ENCODE peak calls at places on chromosomes 4 and X, in eight cellular contexts. R is anterior cingulate cortex, P is foreskin fibroblast, E is cardiac fibroblast, W is GM13977, Q is left lung, O is body of pancreas, U is GM23338. D is an unnamed sample.

GRCh38 chr4:22962186-22962786 is 269.5 kb downstream of the GBA3 start:
- DNase-seq in R (no peak), P (peak), E (peak), W (no peak), Q (no peak), O (no peak), U (peak), D (no peak)

GRCh38 chr4:7037425-7037824 is 5.7 kb upstream of the TADA2B start:
- DNase-seq in R (no peak), P (peak), E (no peak), W (no peak), Q (no peak), O (no peak), U (peak), D (no peak)

GRCh38 chr4:176469546-176469945 is 149.8 kb downstream of the SPCS3 start:
- DNase-seq in R (no peak), P (no peak), E (no peak), W (no peak), Q (no peak), O (no peak), U (no peak), D (no peak)

GRCh38 chrX:150768132-150768485 is 74.9 kb downstream of the MTMR1 start:
- DNase-seq in R (no peak), P (no peak), E (peak), W (no peak), Q (no peak), O (no peak), U (no peak), D (no peak)

GRCh38 chrX:40099046-40099968 is 1.5 kb upstream of the BCOR start:
- DNase-seq in R (no peak), P (peak), E (no peak), W (peak), Q (peak), O (peak), U (peak), D (peak)

GRCh38 chrX:132497432-132497831 is 8.6 kb upstream of the MBNL3 start:
- DNase-seq in R (no peak), P (no peak), E (no peak), W (no peak), Q (no peak), O (no peak), U (no peak), D (no peak)

GRCh38 chr4:112167790-112168189 is 22.5 kb downstream of the FAM241A start:
- DNase-seq in R (no peak), P (peak), E (no peak), W (no peak), Q (no peak), O (no peak), U (no peak), D (no peak)

GRCh38 chrX:42519666-42520231 is 258.2 kb downstream of the PPP1R2C start:
- DNase-seq in R (no peak), P (peak), E (peak), W (no peak), Q (no peak), O (no peak), U (no peak), D (no peak)

GRCh38 chrX:103628386-103629290 is at the start of gene TCEAL1:
- DNase-seq in R (peak), P (peak), E (peak), W (peak), Q (peak), O (peak), U (peak), D (peak)

GRCh38 chr4:55906999-55907398 is 41.7 kb upstream of the CEP135 start:
- DNase-seq in R (no peak), P (peak), E (no peak), W (no peak), Q (no peak), O (no peak), U (no peak), D (no peak)

GRCh38 chr4:6620891-6621555 is 19.5 kb upstream of the MRFAP1 start:
- DNase-seq in R (no peak), P (no peak), E (no peak), W (no peak), Q (no peak), O (no peak), U (peak), D (no peak)

GRCh38 chr4:173998471-173999144 is 284.9 kb downstream of the FBXO8 start:
- DNase-seq in R (no peak), P (no peak), E (no peak), W (no peak), Q (no peak), O (no peak), U (no peak), D (no peak)

GRCh38 chr4:92825785-92826184 is 522.0 kb downstream of the GRID2 start:
- DNase-seq in R (no peak), P (no peak), E (no peak), W (no peak), Q (no peak), O (no peak), U (no peak), D (no peak)

GRCh38 chrX:5683996-5684395 is 544.7 kb downstream of the NLGN4X start:
- DNase-seq in R (no peak), P (no peak), E (no peak), W (no peak), Q (no peak), O (no peak), U (no peak), D (no peak)

GRCh38 chrX:9829308-9830267 is 43.4 kb downstream of the SHROOM2 start:
- DNase-seq in R (no peak), P (peak), E (peak), W (peak), Q (no peak), O (no peak), U (no peak), D (no peak)

GRCh38 chrX:46216406-46216805 is 328.8 kb downstream of the ZNF674 start:
- DNase-seq in R (no peak), P (no peak), E (no peak), W (no peak), Q (no peak), O (no peak), U (no peak), D (no peak)

GRCh38 chr4:121726642-121727268 is 30.0 kb upstream of the ANXA5 start:
- DNase-seq in R (no peak), P (peak), E (peak), W (peak), Q (no peak), O (no peak), U (peak), D (no peak)

GRCh38 chr4:40363382-40363920 is 28.3 kb downstream of the CHRNA9 start:
- DNase-seq in R (no peak), P (no peak), E (no peak), W (no peak), Q (peak), O (peak), U (no peak), D (no peak)

GRCh38 chr4:106172846-106173245 is 143.2 kb downstream of the TBCK start:
- DNase-seq in R (no peak), P (no peak), E (peak), W (no peak), Q (no peak), O (no peak), U (no peak), D (no peak)

GRCh38 chr4:86848136-86848535 is 1.0 kb downstream of the SLC10A6 start:
- DNase-seq in R (no peak), P (peak), E (no peak), W (no peak), Q (no peak), O (no peak), U (no peak), D (no peak)

GRCh38 chr4:138595731-138596465 is 353.7 kb upstream of the SLC7A11 start:
- DNase-seq in R (no peak), P (peak), E (peak), W (no peak), Q (no peak), O (no peak), U (no peak), D (no peak)

GRCh38 chr4:57777871-57778270 is 667.7 kb upstream of the IGFBP7 start:
- DNase-seq in R (no peak), P (no peak), E (no peak), W (no peak), Q (no peak), O (no peak), U (peak), D (no peak)

GRCh38 chr4:87975466-87975865 is at the start of gene SPP1:
- DNase-seq in R (peak), P (peak), E (peak), W (peak), Q (no peak), O (no peak), U (peak), D (peak)

GRCh38 chrX:30153175-30153880 is 62.0 kb upstream of the MAGEB2 start:
- DNase-seq in R (no peak), P (no peak), E (no peak), W (no peak), Q (no peak), O (no peak), U (no peak), D (no peak)

GRCh38 chr4:128525939-128526630 is 238.5 kb upstream of the PGRMC2 start:
- DNase-seq in R (no peak), P (peak), E (peak), W (no peak), Q (no peak), O (no peak), U (no peak), D (no peak)

GRCh38 chrX:63784346-63784901 is 590 bp downstream of the ARHGEF9 start:
- DNase-seq in R (peak), P (peak), E (no peak), W (no peak), Q (no peak), O (no peak), U (no peak), D (no peak)

GRCh38 chrX:118702741-118703140 is 24.7 kb upstream of the IL13RA1 start:
- DNase-seq in R (no peak), P (no peak), E (no peak), W (no peak), Q (no peak), O (no peak), U (no peak), D (no peak)

GRCh38 chrX:29813174-29813573 is 402.2 kb upstream of the MAGEB2 start:
- DNase-seq in R (no peak), P (no peak), E (no peak), W (no peak), Q (no peak), O (no peak), U (no peak), D (no peak)

GRCh38 chr4:137997496-137997895 is 244.7 kb downstream of the SLC7A11 start:
- DNase-seq in R (no peak), P (no peak), E (no peak), W (no peak), Q (no peak), O (no peak), U (no peak), D (no peak)

GRCh38 chrX:138691186-138691585 is 20.3 kb downstream of the FGF13 start:
- DNase-seq in R (no peak), P (no peak), E (no peak), W (no peak), Q (no peak), O (no peak), U (no peak), D (no peak)

GRCh38 chr4:123826896-123827295 is 430.3 kb downstream of the SPRY1 start:
- DNase-seq in R (no peak), P (peak), E (peak), W (no peak), Q (no peak), O (no peak), U (no peak), D (no peak)

GRCh38 chrX:38800981-38801845 is at the start of gene MID1IP1:
- DNase-seq in R (peak), P (peak), E (peak), W (peak), Q (peak), O (peak), U (peak), D (peak)

GRCh38 chrX:152878976-152879755 is 18.7 kb upstream of the ZNF185 start:
- DNase-seq in R (no peak), P (peak), E (no peak), W (no peak), Q (no peak), O (no peak), U (no peak), D (no peak)

GRCh38 chr4:41256131-41256739 is 493 bp upstream of the UCHL1 start:
- DNase-seq in R (peak), P (peak), E (peak), W (no peak), Q (no peak), O (no peak), U (peak), D (peak)

GRCh38 chr4:89915151-89915550 is 20.5 kb downstream of the MMRN1 start:
- DNase-seq in R (no peak), P (no peak), E (no peak), W (no peak), Q (no peak), O (no peak), U (no peak), D (no peak)

GRCh38 chrX:153870288-153870690 is 15.7 kb downstream of the L1CAM start:
- DNase-seq in R (no peak), P (no peak), E (no peak), W (peak), Q (no peak), O (no peak), U (no peak), D (no peak)

GRCh38 chr4:14168919-14169318 is 541.4 kb upstream of the BOD1L1 start:
- DNase-seq in R (no peak), P (peak), E (peak), W (no peak), Q (no peak), O (peak), U (no peak), D (no peak)

GRCh38 chrX:154378059-154378798 is 866 bp upstream of the EMD start:
- DNase-seq in R (peak), P (peak), E (peak), W (no peak), Q (peak), O (peak), U (peak), D (no peak)

GRCh38 chr4:113442821-113443220 is 318.7 kb downstream of the CAMK2D start:
- DNase-seq in R (no peak), P (no peak), E (no peak), W (no peak), Q (no peak), O (no peak), U (no peak), D (no peak)